ENCODE peak calls at places on chromosomes 11 and 22, in eight cellular contexts. One of them, this sample, is unnamed.

GRCh38 chr11:97937501-97937900 is 1083.2 kb upstream of the CNTN5 start:
- DNase-seq in GM12865: no peak
- DNase-seq in natural killer cell: no peak
- DNase-seq in H9: no peak
- DNase-seq in glutamatergic neuron: no peak
- DNase-seq in HFF-Myc: no peak
- DNase-seq in kidney: no peak
- DNase-seq in uterus: no peak
- DNase-seq in this sample: no peak

GRCh38 chr22:30007361-30007760 is 72.9 kb upstream of the HORMAD2 start:
- DNase-seq in GM12865: no peak
- DNase-seq in natural killer cell: no peak
- DNase-seq in H9: no peak
- DNase-seq in glutamatergic neuron: no peak
- DNase-seq in HFF-Myc: no peak
- DNase-seq in kidney: no peak
- DNase-seq in uterus: no peak
- DNase-seq in this sample: no peak

GRCh38 chr11:111604392-111605009 is 2.3 kb downstream of the SIK2 start:
- DNase-seq in GM12865: peak
- DNase-seq in natural killer cell: no peak
- DNase-seq in H9: no peak
- DNase-seq in glutamatergic neuron: no peak
- DNase-seq in HFF-Myc: no peak
- DNase-seq in kidney: no peak
- DNase-seq in uterus: no peak
- DNase-seq in this sample: no peak

GRCh38 chr11:58075781-58076180 is 45.0 kb downstream of the OR6Q1 start:
- DNase-seq in GM12865: no peak
- DNase-seq in natural killer cell: no peak
- DNase-seq in H9: no peak
- DNase-seq in glutamatergic neuron: no peak
- DNase-seq in HFF-Myc: no peak
- DNase-seq in kidney: no peak
- DNase-seq in uterus: no peak
- DNase-seq in this sample: no peak

GRCh38 chr11:73292481-73292880 is 15.6 kb upstream of the ARHGEF17 start:
- DNase-seq in GM12865: no peak
- DNase-seq in natural killer cell: no peak
- DNase-seq in H9: no peak
- DNase-seq in glutamatergic neuron: no peak
- DNase-seq in HFF-Myc: no peak
- DNase-seq in kidney: peak
- DNase-seq in uterus: no peak
- DNase-seq in this sample: no peak

GRCh38 chr11:73971175-73971719 is 11.4 kb downstream of the UCP2 start:
- DNase-seq in GM12865: peak
- DNase-seq in natural killer cell: no peak
- DNase-seq in H9: no peak
- DNase-seq in glutamatergic neuron: no peak
- DNase-seq in HFF-Myc: no peak
- DNase-seq in kidney: peak
- DNase-seq in uterus: no peak
- DNase-seq in this sample: no peak

GRCh38 chr11:11845066-11845465 is 3.3 kb downstream of the USP47 start:
- DNase-seq in GM12865: peak
- DNase-seq in natural killer cell: no peak
- DNase-seq in H9: no peak
- DNase-seq in glutamatergic neuron: no peak
- DNase-seq in HFF-Myc: no peak
- DNase-seq in kidney: no peak
- DNase-seq in uterus: no peak
- DNase-seq in this sample: no peak

GRCh38 chr11:70000228-70000627 is 77.9 kb upstream of the ANO1 start:
- DNase-seq in GM12865: no peak
- DNase-seq in natural killer cell: no peak
- DNase-seq in H9: no peak
- DNase-seq in glutamatergic neuron: no peak
- DNase-seq in HFF-Myc: no peak
- DNase-seq in kidney: no peak
- DNase-seq in uterus: no peak
- DNase-seq in this sample: no peak

GRCh38 chr11:995058-995751 is 41.3 kb downstream of the MUC6 start:
- DNase-seq in GM12865: peak
- DNase-seq in natural killer cell: no peak
- DNase-seq in H9: no peak
- DNase-seq in glutamatergic neuron: no peak
- DNase-seq in HFF-Myc: no peak
- DNase-seq in kidney: no peak
- DNase-seq in uterus: no peak
- DNase-seq in this sample: no peak

GRCh38 chr22:22772883-22773282 is 114.7 kb upstream of the IGLL5 start:
- DNase-seq in GM12865: no peak
- DNase-seq in natural killer cell: no peak
- DNase-seq in H9: no peak
- DNase-seq in glutamatergic neuron: no peak
- DNase-seq in HFF-Myc: no peak
- DNase-seq in kidney: no peak
- DNase-seq in uterus: no peak
- DNase-seq in this sample: no peak

GRCh38 chr11:107370390-107370789 is 87.2 kb downstream of the CWF19L2 start:
- DNase-seq in GM12865: peak
- DNase-seq in natural killer cell: no peak
- DNase-seq in H9: no peak
- DNase-seq in glutamatergic neuron: no peak
- DNase-seq in HFF-Myc: no peak
- DNase-seq in kidney: no peak
- DNase-seq in uterus: no peak
- DNase-seq in this sample: no peak

GRCh38 chr22:26589367-26589844 is 526 bp downstream of the TPST2 start:
- DNase-seq in GM12865: peak
- DNase-seq in natural killer cell: peak
- DNase-seq in H9: no peak
- DNase-seq in glutamatergic neuron: peak
- DNase-seq in HFF-Myc: no peak
- DNase-seq in kidney: peak
- DNase-seq in uterus: peak
- DNase-seq in this sample: no peak

GRCh38 chr11:131668867-131669780 is 298.7 kb downstream of the NTM start:
- DNase-seq in GM12865: peak
- DNase-seq in natural killer cell: no peak
- DNase-seq in H9: peak
- DNase-seq in glutamatergic neuron: peak
- DNase-seq in HFF-Myc: no peak
- DNase-seq in kidney: no peak
- DNase-seq in uterus: no peak
- DNase-seq in this sample: no peak

GRCh38 chr11:35005156-35005780 is 88.8 kb downstream of the PDHX start:
- DNase-seq in GM12865: no peak
- DNase-seq in natural killer cell: no peak
- DNase-seq in H9: no peak
- DNase-seq in glutamatergic neuron: no peak
- DNase-seq in HFF-Myc: no peak
- DNase-seq in kidney: no peak
- DNase-seq in uterus: no peak
- DNase-seq in this sample: no peak

GRCh38 chr11:117515892-117516291 is 188.2 kb downstream of the CEP164 start:
- DNase-seq in GM12865: no peak
- DNase-seq in natural killer cell: no peak
- DNase-seq in H9: no peak
- DNase-seq in glutamatergic neuron: no peak
- DNase-seq in HFF-Myc: no peak
- DNase-seq in kidney: no peak
- DNase-seq in uterus: no peak
- DNase-seq in this sample: no peak

GRCh38 chr11:89495951-89496350 is 4.8 kb upstream of the NOX4 start:
- DNase-seq in GM12865: no peak
- DNase-seq in natural killer cell: no peak
- DNase-seq in H9: no peak
- DNase-seq in glutamatergic neuron: no peak
- DNase-seq in HFF-Myc: peak
- DNase-seq in kidney: no peak
- DNase-seq in uterus: peak
- DNase-seq in this sample: no peak

GRCh38 chr11:83438438-83438837 is 152.3 kb upstream of the CCDC90B start:
- DNase-seq in GM12865: no peak
- DNase-seq in natural killer cell: no peak
- DNase-seq in H9: no peak
- DNase-seq in glutamatergic neuron: no peak
- DNase-seq in HFF-Myc: no peak
- DNase-seq in kidney: no peak
- DNase-seq in uterus: no peak
- DNase-seq in this sample: no peak

GRCh38 chr11:5204787-5205186 is 4.3 kb upstream of the OR51V1 start:
- DNase-seq in GM12865: peak
- DNase-seq in natural killer cell: no peak
- DNase-seq in H9: no peak
- DNase-seq in glutamatergic neuron: no peak
- DNase-seq in HFF-Myc: peak
- DNase-seq in kidney: no peak
- DNase-seq in uterus: no peak
- DNase-seq in this sample: no peak

DNA sequence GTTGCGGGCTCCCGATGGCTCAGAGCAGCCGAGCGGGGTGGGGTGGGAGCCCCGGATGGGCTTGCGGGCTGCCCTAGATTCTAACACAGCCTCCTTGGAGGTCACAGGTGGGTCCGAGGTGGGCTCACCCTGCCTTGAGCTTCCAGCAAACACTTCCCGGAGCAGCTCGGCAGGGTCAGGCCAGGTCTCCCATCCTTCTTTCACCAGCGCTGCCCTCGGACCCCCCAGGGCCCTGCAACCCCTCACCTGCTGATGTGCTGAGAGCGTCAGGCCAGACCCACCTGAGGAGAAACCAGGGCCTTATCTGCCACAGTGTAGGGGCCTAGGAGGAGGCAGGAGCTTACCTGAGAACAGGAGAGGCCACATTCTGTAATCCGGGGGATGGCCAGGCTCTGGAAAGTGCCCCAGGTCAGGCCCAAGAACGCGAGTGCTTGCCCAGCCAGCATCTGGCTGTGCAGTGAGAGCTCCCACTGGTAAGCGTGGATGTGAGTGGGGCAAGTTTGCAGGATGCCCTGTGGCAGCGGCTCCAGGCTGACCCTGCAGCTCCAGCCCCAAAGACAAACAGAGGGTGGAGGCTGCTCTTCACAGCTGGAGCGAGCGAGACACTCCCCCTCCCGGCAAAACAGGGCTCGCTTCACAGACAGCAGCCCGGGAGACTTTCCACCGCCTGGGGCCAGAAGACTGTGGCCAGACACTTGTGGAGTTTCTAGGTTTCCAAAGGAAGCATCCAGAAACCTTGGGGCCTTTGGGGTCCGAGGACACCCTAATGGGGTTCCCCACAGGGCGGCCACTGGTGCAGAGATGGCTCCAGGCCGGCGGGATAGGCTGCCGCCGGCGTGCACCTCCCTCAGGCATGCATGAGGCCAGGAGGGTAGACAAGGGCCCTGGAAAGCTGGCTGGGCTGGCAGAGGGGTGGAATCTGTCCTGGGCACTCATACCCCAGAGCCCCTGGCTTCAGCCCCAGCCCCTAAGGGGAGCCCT is at the start of gene IL17REL:
- DNase-seq in GM12865: no peak
- DNase-seq in natural killer cell: no peak
- DNase-seq in H9: peak
- DNase-seq in glutamatergic neuron: no peak
- DNase-seq in HFF-Myc: no peak
- DNase-seq in kidney: no peak
- DNase-seq in uterus: no peak
- DNase-seq in this sample: no peak
- TF ChIP-seq CTCF in GM12865: no peak
- TF ChIP-seq CTCF in natural killer cell: no peak
- TF ChIP-seq CTCF in H9: no peak
- TF ChIP-seq CTCF in glutamatergic neuron: no peak
- TF ChIP-seq CTCF in HFF-Myc: peak
- TF ChIP-seq CTCF in kidney: no peak
- TF ChIP-seq CTCF in uterus: peak
- TF ChIP-seq CTCF in this sample: no peak

GRCh38 chr11:61266602-61267001 is 25.6 kb downstream of the PGA5 start:
- DNase-seq in GM12865: no peak
- DNase-seq in natural killer cell: no peak
- DNase-seq in H9: no peak
- DNase-seq in glutamatergic neuron: no peak
- DNase-seq in HFF-Myc: no peak
- DNase-seq in kidney: no peak
- DNase-seq in uterus: no peak
- DNase-seq in this sample: no peak

GRCh38 chr11:61267437-61267841 is 26.5 kb downstream of the PGA5 start:
- DNase-seq in GM12865: no peak
- DNase-seq in natural killer cell: no peak
- DNase-seq in H9: no peak
- DNase-seq in glutamatergic neuron: no peak
- DNase-seq in HFF-Myc: no peak
- DNase-seq in kidney: no peak
- DNase-seq in uterus: no peak
- DNase-seq in this sample: no peak

GRCh38 chr11:61265357-61265756 is 24.4 kb downstream of the PGA5 start:
- DNase-seq in GM12865: no peak
- DNase-seq in natural killer cell: no peak
- DNase-seq in H9: no peak
- DNase-seq in glutamatergic neuron: no peak
- DNase-seq in HFF-Myc: no peak
- DNase-seq in kidney: no peak
- DNase-seq in uterus: no peak
- DNase-seq in this sample: no peak

GRCh38 chr11:61270354-61271070 is 24.6 kb downstream of the VWCE start:
- DNase-seq in GM12865: peak
- DNase-seq in natural killer cell: no peak
- DNase-seq in H9: no peak
- DNase-seq in glutamatergic neuron: no peak
- DNase-seq in HFF-Myc: no peak
- DNase-seq in kidney: no peak
- DNase-seq in uterus: no peak
- DNase-seq in this sample: no peak

GRCh38 chr11:61268588-61269250 is 26.4 kb downstream of the VWCE start:
- DNase-seq in GM12865: no peak
- DNase-seq in natural killer cell: no peak
- DNase-seq in H9: no peak
- DNase-seq in glutamatergic neuron: no peak
- DNase-seq in HFF-Myc: no peak
- DNase-seq in kidney: no peak
- DNase-seq in uterus: no peak
- DNase-seq in this sample: no peak
- TF ChIP-seq CTCF in GM12865: no peak
- TF ChIP-seq CTCF in natural killer cell: no peak
- TF ChIP-seq CTCF in H9: no peak
- TF ChIP-seq CTCF in glutamatergic neuron: no peak
- TF ChIP-seq CTCF in HFF-Myc: no peak
- TF ChIP-seq CTCF in kidney: no peak
- TF ChIP-seq CTCF in uterus: no peak
- TF ChIP-seq CTCF in this sample: no peak

GRCh38 chr11:45211732-45212131 is 65.3 kb downstream of the PRDM11 start:
- DNase-seq in GM12865: no peak
- DNase-seq in natural killer cell: no peak
- DNase-seq in H9: no peak
- DNase-seq in glutamatergic neuron: no peak
- DNase-seq in HFF-Myc: no peak
- DNase-seq in kidney: no peak
- DNase-seq in uterus: no peak
- DNase-seq in this sample: no peak
- TF ChIP-seq CTCF in GM12865: no peak
- TF ChIP-seq CTCF in natural killer cell: no peak
- TF ChIP-seq CTCF in H9: no peak
- TF ChIP-seq CTCF in glutamatergic neuron: no peak
- TF ChIP-seq CTCF in HFF-Myc: no peak
- TF ChIP-seq CTCF in kidney: no peak
- TF ChIP-seq CTCF in uterus: no peak
- TF ChIP-seq CTCF in this sample: no peak

GRCh38 chr11:77495526-77495925 is 21.6 kb upstream of the PAK1 start:
- DNase-seq in GM12865: no peak
- DNase-seq in natural killer cell: no peak
- DNase-seq in H9: no peak
- DNase-seq in glutamatergic neuron: no peak
- DNase-seq in HFF-Myc: no peak
- DNase-seq in kidney: no peak
- DNase-seq in uterus: no peak
- DNase-seq in this sample: no peak
- TF ChIP-seq CTCF in GM12865: no peak
- TF ChIP-seq CTCF in natural killer cell: no peak
- TF ChIP-seq CTCF in H9: no peak
- TF ChIP-seq CTCF in glutamatergic neuron: no peak
- TF ChIP-seq CTCF in HFF-Myc: no peak
- TF ChIP-seq CTCF in kidney: no peak
- TF ChIP-seq CTCF in uterus: no peak
- TF ChIP-seq CTCF in this sample: no peak

This sample was measured in D721Med.